ENCODE peak calls at places on chromosomes 12 and 14, in five cellular contexts. N is T-helper 2 cell, R is suprapubic skin, L is lower leg skin, O is lung. B is an unnamed sample.
A peak's percentile ranks its signal among the peaks of the same experiment; 100 is the strongest.

GRCh38 chr12:124053855-124054254 is 80.8 kb downstream of the ZNF664 start:
- DNase-seq in O (peak; percentile 49), N (no peak), R (no peak), L (no peak), B (peak; percentile 60)

GRCh38 chr14:94329857-94330256 is 6.7 kb upstream of the SERPINA6 start:
- DNase-seq in L (no peak), R (no peak), O (no peak), N (no peak), B (no peak)

GRCh38 chr14:77128414-77128891 is 13.1 kb downstream of the ZDHHC22 start:
- DNase-seq in L (peak; percentile 54), O (no peak), N (no peak), R (no peak), B (no peak)

GRCh38 chr12:60714141-60714900 is 1118.5 kb downstream of the SLC16A7 start:
- DNase-seq in L (no peak), O (no peak), N (no peak), R (no peak), B (no peak)

GRCh38 chr14:42527141-42527540 is 920.5 kb downstream of the LRFN5 start:
- DNase-seq in N (no peak), O (no peak), R (no peak), L (no peak), B (no peak)

GRCh38 chr14:21978184-21978998 is 304.8 kb upstream of the OR4E1 start:
- DNase-seq in N (no peak), L (no peak), R (no peak), O (peak; percentile 31), B (no peak)

GRCh38 chr14:34029921-34030334 is 79.1 kb upstream of the EGLN3 start:
- DNase-seq in L (peak; percentile 90), R (peak; percentile 71), O (peak; percentile 33), N (no peak), B (no peak)

GRCh38 chr12:130364578-130364977 is 26.9 kb downstream of the PIWIL1 start:
- DNase-seq in O (no peak), L (no peak), R (no peak), N (no peak), B (no peak)

GRCh38 chr12:22262309-22262708 is 72.2 kb downstream of the ST8SIA1 start:
- DNase-seq in L (no peak), N (no peak), O (no peak), R (no peak), B (no peak)

GRCh38 chr14:94945615-94946014 is 175.7 kb upstream of the GSC start:
- DNase-seq in O (no peak), R (no peak), L (peak; percentile 29), N (peak; percentile 83), B (no peak)

GRCh38 chr12:54294152-54294913 is 6.5 kb downstream of the NFE2 start:
- DNase-seq in L (peak; percentile 88), R (no peak), O (peak; percentile 70), N (peak; percentile 41), B (no peak)

GRCh38 chr12:91406920-91407341 is 224.3 kb upstream of the DCN start:
- DNase-seq in L (no peak), R (no peak), O (no peak), N (no peak), B (no peak)

GRCh38 chr14:23366163-23366921 is 1.4 kb upstream of the EFS start:
- DNase-seq in L (peak; percentile 91), N (no peak), O (peak; percentile 51), R (peak; percentile 85), B (peak; percentile 41)

GRCh38 chr12:61272441-61272840 is 987.8 kb upstream of the USP15 start:
- DNase-seq in R (no peak), O (no peak), L (no peak), N (no peak), B (no peak)

GRCh38 chr12:13780453-13780852 is 200.9 kb downstream of the GRIN2B start:
- DNase-seq in R (no peak), O (no peak), L (no peak), N (no peak), B (no peak)

GRCh38 chr12:108568653-108569154 is 6.3 kb downstream of the ISCU start:
- DNase-seq in O (no peak), L (peak; percentile 69), N (peak; percentile 63), R (no peak), B (no peak)

GRCh38 chr14:99146991-99147740 is 124.8 kb downstream of the BCL11B start:
- DNase-seq in R (no peak), L (peak; percentile 54), N (no peak), O (no peak), B (no peak)

GRCh38 chr12:45939759-45940158 is 50.6 kb downstream of the SCAF11 start:
- DNase-seq in L (no peak), R (no peak), N (no peak), O (no peak), B (no peak)

GRCh38 chr12:91482231-91482630 is 299.6 kb upstream of the DCN start:
- DNase-seq in N (no peak), L (no peak), O (no peak), R (no peak), B (no peak)

GRCh38 chr14:78425782-78426181 is 255.6 kb downstream of the NRXN3 start:
- DNase-seq in L (no peak), O (no peak), N (no peak), R (no peak), B (no peak)

GRCh38 chr12:565161-565560 is 98.1 kb downstream of the NINJ2 start:
- DNase-seq in R (no peak), N (no peak), O (no peak), L (no peak), B (no peak)

GRCh38 chr12:120261951-120262851 is 3.3 kb downstream of the PXN start:
- DNase-seq in N (peak; percentile 25), L (no peak), O (no peak), R (no peak), B (no peak)

GRCh38 chr12:42728287-42728686 is 138.7 kb upstream of the PRICKLE1 start:
- DNase-seq in L (no peak), O (no peak), N (no peak), R (no peak), B (no peak)

GRCh38 chr14:58796636-58797429 is 159.1 kb downstream of the DACT1 start:
- DNase-seq in L (no peak), N (no peak), R (no peak), O (peak; percentile 62), B (no peak)

GRCh38 chr12:109162551-109162950 is 46.2 kb downstream of the ACACB start:
- DNase-seq in O (no peak), R (no peak), L (no peak), N (no peak), B (no peak)

GRCh38 chr12:95673576-95673975 is 117.0 kb downstream of the NTN4 start:
- DNase-seq in N (no peak), R (no peak), L (no peak), O (no peak), B (no peak)

GRCh38 chr14:92646952-92647461 is 101.4 kb downstream of the LGMN start:
- DNase-seq in N (no peak), L (no peak), R (no peak), O (no peak), B (no peak)

GRCh38 chr14:104604461-104605449 is at the start of gene TMEM179:
- DNase-seq in O (no peak), L (peak; percentile 80), N (no peak), R (no peak), B (peak; percentile 68)

GRCh38 chr12:3598896-3599295 is 107.9 kb downstream of the PRMT8 start:
- DNase-seq in N (no peak), R (no peak), O (no peak), L (no peak), B (no peak)

GRCh38 chr12:96094201-96094600 is 58.8 kb upstream of the LTA4H start:
- DNase-seq in R (no peak), N (no peak), O (no peak), L (no peak), B (no peak)

GRCh38 chr12:14239350-14239934 is 126.0 kb upstream of the ATF7IP start:
- DNase-seq in O (no peak), L (no peak), R (no peak), N (peak; percentile 16), B (no peak)

GRCh38 chr12:43847427-43847826 is 11.5 kb downstream of the TMEM117 start:
- DNase-seq in R (no peak), L (no peak), O (no peak), N (no peak), B (no peak)

GRCh38 chr14:41586237-41586636 is 20.4 kb upstream of the LRFN5 start:
- DNase-seq in L (no peak), N (no peak), R (no peak), O (no peak), B (no peak)

GRCh38 chr12:2490746-2491145 is 304.0 kb upstream of the FKBP4 start:
- DNase-seq in R (no peak), O (no peak), L (peak; percentile 15), N (no peak), B (no peak)

GRCh38 chr12:5708371-5708770 is 236.7 kb downstream of the ANO2 start:
- DNase-seq in N (no peak), L (no peak), R (no peak), O (no peak), B (no peak)

GRCh38 chr12:104910196-104910840 is 47.8 kb downstream of the SLC41A2 start:
- DNase-seq in L (no peak), O (no peak), N (no peak), R (no peak), B (no peak)

GRCh38 chr12:80877706-80878384 is 59.9 kb downstream of the LIN7A start:
- DNase-seq in L (no peak), O (no peak), R (no peak), N (no peak), B (peak; percentile 48)

B was measured in cerebellum.